ENCODE peak calls at places on chromosomes 7 and 10, in five cellular contexts. H, Q, W, T and C are unnamed samples.

GRCh38 chr7:135463905-135464304 is 46.0 kb downstream of the CNOT4 start:
- DNase-seq in T (no peak), H (no peak), Q (no peak), W (no peak), C (no peak)

GRCh38 chr7:103031781-103032180 is 42.8 kb downstream of the FBXL13 start:
- DNase-seq in W (no peak), H (no peak), T (no peak), Q (no peak), C (no peak)

GRCh38 chr10:533611-534566 is 155.6 kb downstream of the DIP2C start:
- DNase-seq in Q (no peak), H (no peak), T (peak; percentile 47), W (no peak), C (no peak)

GRCh38 chr10:129131439-129132122 is 335.5 kb upstream of the MGMT start:
- DNase-seq in Q (no peak), H (peak; percentile 10), T (no peak), W (no peak), C (no peak)

GRCh38 chr7:149460493-149461330 is at the start of gene ZNF777:
- DNase-seq in H (peak; percentile 92), T (peak; percentile 92), Q (peak; percentile 84), W (peak; percentile 96), C (peak; percentile 66)

GRCh38 chr10:27679996-27680395 is 65.6 kb downstream of the MKX start:
- DNase-seq in T (no peak), Q (no peak), H (no peak), W (no peak), C (no peak)

GRCh38 chr7:134752006-134752760 is 27.3 kb upstream of the CALD1 start:
- DNase-seq in Q (no peak), H (no peak), W (no peak), T (no peak), C (no peak)

GRCh38 chr7:92749327-92749730 is 87.0 kb downstream of the CDK6 start:
- DNase-seq in H (no peak), Q (no peak), T (no peak), W (no peak), C (no peak)

GRCh38 chr7:80018941-80019808 is 115.5 kb upstream of the GNAI1 start:
- DNase-seq in Q (no peak), T (no peak), W (peak; percentile 54), H (peak; percentile 80), C (no peak)

GRCh38 chr7:140441519-140441918 is 37.7 kb downstream of the RAB19 start:
- DNase-seq in W (no peak), T (no peak), Q (no peak), H (no peak), C (no peak)

GRCh38 chr7:76316984-76317781 is 14.7 kb downstream of the HSPB1 start:
- DNase-seq in Q (no peak), H (no peak), W (no peak), T (no peak), C (no peak)

GRCh38 chr10:4215485-4215884 is 430.5 kb upstream of the KLF6 start:
- DNase-seq in W (no peak), H (no peak), Q (no peak), T (no peak), C (no peak)

GRCh38 chr7:49866076-49866735 is 92.8 kb downstream of the VWC2 start:
- DNase-seq in H (peak; percentile 48), Q (no peak), T (no peak), W (no peak), C (no peak)

GRCh38 chr10:22367471-22367870 is 22.2 kb downstream of the SPAG6 start:
- DNase-seq in W (no peak), H (no peak), T (no peak), Q (no peak), C (no peak)

GRCh38 chr7:26279405-26279804 is 12.3 kb upstream of the SNX10 start:
- DNase-seq in H (no peak), Q (no peak), T (no peak), W (no peak), C (no peak)

GRCh38 chr7:43612128-43612527 is 29.2 kb downstream of the STK17A start:
- DNase-seq in Q (no peak), H (no peak), T (no peak), W (no peak), C (no peak)

GRCh38 chr7:34322841-34323240 is 335.2 kb upstream of the NPSR1 start:
- DNase-seq in H (no peak), Q (no peak), W (no peak), T (no peak), C (no peak)

GRCh38 chr7:47128719-47129118 is 453.2 kb downstream of the TNS3 start:
- DNase-seq in T (no peak), H (no peak), W (no peak), Q (no peak), C (no peak)

GRCh38 chr7:134458341-134458805 is 527 bp downstream of the AKR1B1 start:
- DNase-seq in W (peak; percentile 87), Q (no peak), T (no peak), H (peak; percentile 89), C (peak; percentile 39)

GRCh38 chr7:6917258-6917657 is 91.2 kb upstream of the CCZ1B start:
- DNase-seq in H (no peak), W (no peak), T (no peak), Q (no peak), C (no peak)

GRCh38 chr7:130087364-130087763 is 17.0 kb downstream of the KLHDC10 start:
- DNase-seq in Q (no peak), T (no peak), W (no peak), H (no peak), C (no peak)

GRCh38 chr10:90674927-90675326 is 182.9 kb downstream of the HTR7 start:
- DNase-seq in W (no peak), Q (no peak), T (no peak), H (no peak), C (no peak)

GRCh38 chr10:66714741-66715140 is 211.1 kb upstream of the LRRTM3 start:
- DNase-seq in Q (no peak), T (no peak), H (no peak), W (no peak), C (no peak)

GRCh38 chr10:101563497-101564040 is 24.5 kb downstream of the POLL start:
- DNase-seq in Q (peak; percentile 14), T (peak; percentile 47), H (no peak), W (no peak), C (no peak)

GRCh38 chr7:134845461-134845860 is 66.0 kb downstream of the CALD1 start:
- DNase-seq in Q (no peak), H (no peak), T (no peak), W (peak; percentile 18), C (no peak)

GRCh38 chr7:93030605-93031225 is 87.1 kb downstream of the SAMD9 start:
- DNase-seq in W (no peak), Q (no peak), H (no peak), T (no peak), C (no peak)

GRCh38 chr7:4707980-4708411 is 25.9 kb downstream of the FOXK1 start:
- DNase-seq in Q (no peak), W (no peak), H (peak; percentile 95), T (no peak), C (no peak)

GRCh38 chr7:35854311-35854710 is 53.5 kb downstream of the SEPTIN7 start:
- DNase-seq in Q (no peak), W (no peak), T (no peak), H (no peak), C (no peak)

GRCh38 chr10:71998119-71998839 is 34.1 kb downstream of the CHST3 start:
- DNase-seq in T (no peak), Q (no peak), H (no peak), W (no peak), C (no peak)

GRCh38 chr7:113996405-113996804 is 77.6 kb upstream of the PPP1R3A start:
- DNase-seq in T (no peak), H (no peak), W (no peak), Q (no peak), C (no peak)

GRCh38 chr10:3159160-3159559 is 13.4 kb downstream of the PITRM1 start:
- DNase-seq in W (no peak), H (peak; percentile 19), Q (no peak), T (no peak), C (no peak)

GRCh38 chr7:127252380-127252718 is 392 bp downstream of the GRM8 start:
- DNase-seq in T (no peak), H (no peak), W (no peak), Q (no peak), C (no peak)

GRCh38 chr7:151900591-151901312 is 23.8 kb upstream of the PRKAG2 start:
- DNase-seq in W (no peak), Q (no peak), H (no peak), T (no peak), C (no peak)

GRCh38 chr10:47104101-47104707 is 193.0 kb downstream of the PTPN20 start:
- DNase-seq in W (no peak), Q (no peak), T (no peak), H (peak; percentile 12), C (no peak)

GRCh38 chr10:97850446-97850845 is 803 bp downstream of the GOLGA7B start:
- DNase-seq in T (no peak), W (no peak), H (no peak), Q (no peak), C (no peak)

GRCh38 chr7:22110227-22110839 is 164.6 kb upstream of the CDCA7L start:
- DNase-seq in H (peak; percentile 89), Q (no peak), T (no peak), W (peak; percentile 63), C (no peak)

GRCh38 chr10:4130685-4131084 is 345.7 kb upstream of the KLF6 start:
- DNase-seq in Q (no peak), H (no peak), T (no peak), W (no peak), C (no peak)

GRCh38 chr10:122267849-122268737 is 3.0 kb upstream of the BTBD16 start:
- DNase-seq in W (peak; percentile 76), H (peak; percentile 91), T (peak; percentile 81), Q (no peak), C (peak; percentile 43)

GRCh38 chr7:71227126-71227525 is 95.2 kb downstream of the GALNT17 start:
- DNase-seq in H (peak; percentile 16), Q (no peak), W (no peak), T (no peak), C (no peak)
- H3K9me3 ChIP-seq in H (peaks cover 41% of the 10 kb centered on the region), Q (peaks cover 9% of the 10 kb centered on the region), W (peaks cover 3% of the 10 kb centered on the region), T (no peaks in the 10 kb centered on the region), C (no peaks in the 10 kb centered on the region)

GRCh38 chr7:98691619-98692018 is 74.5 kb downstream of the NPTX2 start:
- DNase-seq in Q (no peak), W (no peak), T (no peak), H (no peak), C (no peak)
- H3K9me3 ChIP-seq in Q (peaks cover 7% of the 10 kb centered on the region), W (peaks cover 27% of the 10 kb centered on the region), T (peaks cover 11% of the 10 kb centered on the region), H (peaks cover 4% of the 10 kb centered on the region), C (no peaks in the 10 kb centered on the region)

GRCh38 chr7:157565981-157566630 is 229.3 kb downstream of the DNAJB6 start:
- DNase-seq in H (no peak), T (no peak), W (no peak), Q (no peak), C (no peak)
- H3K9me3 ChIP-seq in H (peaks cover 76% of the 10 kb centered on the region), T (no peaks in the 10 kb centered on the region), W (no peaks in the 10 kb centered on the region), Q (no peaks in the 10 kb centered on the region), C (no peaks in the 10 kb centered on the region)

GRCh38 chr7:154581251-154581890 is 421.6 kb downstream of the PAXIP1 start:
- DNase-seq in H (no peak), Q (no peak), W (no peak), T (no peak), C (no peak)
- H3K9me3 ChIP-seq in H (no peaks in the 10 kb centered on the region), Q (no peaks in the 10 kb centered on the region), W (no peaks in the 10 kb centered on the region), T (peaks cover 3% of the 10 kb centered on the region), C (no peaks in the 10 kb centered on the region)

DNA sequence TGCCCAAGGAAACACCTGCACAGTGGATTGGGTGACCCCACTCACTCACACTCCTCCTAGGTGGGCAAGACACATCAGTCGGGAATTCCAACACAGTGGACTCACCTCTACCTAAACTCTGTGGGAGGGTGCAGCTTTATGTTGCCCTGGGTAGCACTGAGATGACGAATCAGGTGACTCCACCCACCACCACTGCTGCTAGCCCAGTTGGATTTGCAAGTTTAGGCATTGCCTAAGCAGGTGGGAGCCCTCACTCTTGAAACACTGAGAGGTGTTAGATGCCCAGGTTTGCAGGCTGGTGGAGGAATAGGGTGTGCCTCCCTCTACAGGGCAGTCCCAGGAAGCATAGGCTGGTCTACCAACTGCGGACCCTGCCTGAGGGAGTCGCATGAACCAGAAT is 708.9 kb downstream of the POM121L12 start:
- DNase-seq in H (peak; percentile 68), T (no peak), W (no peak), Q (no peak), C (no peak)
- H3K9me3 ChIP-seq in H (no peaks in the 10 kb centered on the region), T (no peaks in the 10 kb centered on the region), W (no peaks in the 10 kb centered on the region), Q (no peaks in the 10 kb centered on the region), C (no peaks in the 10 kb centered on the region)